ENCODE peak calls at places on chromosomes 6 and 20, in seven cellular contexts. M is HepG2, T is SK-N-SH, L is H1, K is GM12891, U is GM12878, R is K562. H is an unnamed sample.

GRCh38 chr20:25310921-25311728 is 63.2 kb downstream of the PYGB start:
- DNase-seq in M (peak), T (no peak), L (no peak), K (no peak), U (no peak), R (no peak), H (no peak)

GRCh38 chr6:30507849-30508843 is 18.8 kb downstream of the HLA-E start:
- DNase-seq in M (no peak), T (no peak), L (no peak), K (no peak), U (no peak), R (no peak), H (no peak)

GRCh38 chr6:41659935-41660334 is 21.7 kb downstream of the MDFI start:
- DNase-seq in M (no peak), T (no peak), L (no peak), K (no peak), U (no peak), R (no peak), H (no peak)

GRCh38 chr6:11616200-11616611 is 78.7 kb downstream of the TMEM170B start:
- DNase-seq in M (no peak), T (no peak), L (no peak), K (no peak), U (no peak), R (no peak), H (no peak)

GRCh38 chr20:41245086-41245707 is 72.3 kb downstream of the ZHX3 start:
- DNase-seq in M (peak), T (no peak), L (peak), K (no peak), U (no peak), R (no peak), H (no peak)

GRCh38 chr20:53942973-53943372 is 127.4 kb downstream of the BCAS1 start:
- DNase-seq in M (peak), T (no peak), L (peak), K (no peak), U (no peak), R (no peak), H (no peak)

GRCh38 chr6:16473908-16474791 is 235.8 kb downstream of the GMPR start:
- DNase-seq in M (no peak), T (no peak), L (no peak), K (no peak), U (peak), R (no peak), H (no peak)

GRCh38 chr6:100730581-100730980 is 150.5 kb downstream of the ASCC3 start:
- DNase-seq in M (no peak), T (no peak), L (no peak), K (no peak), U (no peak), R (no peak), H (no peak)

GRCh38 chr6:158853072-158853871 is 34.1 kb upstream of the EZR start:
- DNase-seq in M (peak), T (no peak), L (peak), K (peak), U (peak), R (peak), H (peak)

GRCh38 chr20:50815162-50815989 is 20.5 kb downstream of the BCAS4 start:
- DNase-seq in M (no peak), T (no peak), L (no peak), K (no peak), U (peak), R (no peak), H (no peak)

GRCh38 chr6:7153807-7154206 is 46.0 kb downstream of the RREB1 start:
- DNase-seq in M (no peak), T (no peak), L (peak), K (no peak), U (no peak), R (peak), H (no peak)

GRCh38 chr20:26209171-26209941 is 512.7 kb upstream of the ZNF337 start:
- DNase-seq in M (no peak), T (peak), L (peak), K (no peak), U (no peak), R (no peak), H (peak)

GRCh38 chr6:169990095-169991030 is 238.9 kb downstream of the ERMARD start:
- DNase-seq in M (no peak), T (no peak), L (no peak), K (peak), U (no peak), R (no peak), H (no peak)

GRCh38 chr6:4585682-4586468 is 190.3 kb upstream of the CDYL start:
- DNase-seq in M (no peak), T (no peak), L (no peak), K (no peak), U (no peak), R (no peak), H (no peak)

GRCh38 chr6:140566706-140567330 is 1192.4 kb upstream of the CITED2 start:
- DNase-seq in M (no peak), T (no peak), L (no peak), K (no peak), U (no peak), R (no peak), H (no peak)

GRCh38 chr20:61649879-61650200 is 397.8 kb downstream of the CDH4 start:
- DNase-seq in M (no peak), T (no peak), L (no peak), K (no peak), U (no peak), R (no peak), H (no peak)

GRCh38 chr20:47925603-47926002 is 140.3 kb upstream of the SULF2 start:
- DNase-seq in M (no peak), T (no peak), L (no peak), K (no peak), U (no peak), R (no peak), H (no peak)

GRCh38 chr20:62364911-62365736 is 2.0 kb downstream of the LAMA5 start:
- DNase-seq in M (no peak), T (no peak), L (peak), K (no peak), U (no peak), R (no peak), H (no peak)

GRCh38 chr20:29300579-29301551 is 1956.6 kb upstream of the DEFB115 start:
- DNase-seq in M (no peak), T (no peak), L (no peak), K (no peak), U (no peak), R (no peak), H (no peak)

GRCh38 chr6:40962241-40962640 is 76.8 kb downstream of the UNC5CL start:
- DNase-seq in M (peak), T (no peak), L (no peak), K (peak), U (peak), R (no peak), H (peak)

GRCh38 chr20:58073945-58074920 is 154.2 kb downstream of the ANKRD60 start:
- DNase-seq in M (no peak), T (no peak), L (peak), K (no peak), U (no peak), R (no peak), H (no peak)

GRCh38 chr6:110816677-110817076 is 1.4 kb upstream of the CDK19 start:
- DNase-seq in M (no peak), T (no peak), L (no peak), K (no peak), U (no peak), R (no peak), H (no peak)

GRCh38 chr20:38873050-38873581 is 53.1 kb upstream of the FAM83D start:
- DNase-seq in M (no peak), T (no peak), L (no peak), K (peak), U (peak), R (no peak), H (peak)

GRCh38 chr20:44748005-44748370 is 2.3 kb downstream of the KCNK15 start:
- DNase-seq in M (peak), T (peak), L (no peak), K (no peak), U (no peak), R (no peak), H (no peak)

GRCh38 chr6:89347825-89348224 is 4.7 kb downstream of the UBE2J1 start:
- DNase-seq in M (no peak), T (no peak), L (no peak), K (no peak), U (no peak), R (no peak), H (no peak)

GRCh38 chr6:144216668-144217218 is 66.4 kb downstream of the STX11 start:
- DNase-seq in M (no peak), T (peak), L (no peak), K (peak), U (no peak), R (peak), H (peak)

GRCh38 chr6:68559052-68559451 is 76.0 kb upstream of the ADGRB3 start:
- DNase-seq in M (no peak), T (peak), L (no peak), K (no peak), U (no peak), R (no peak), H (no peak)

DNA sequence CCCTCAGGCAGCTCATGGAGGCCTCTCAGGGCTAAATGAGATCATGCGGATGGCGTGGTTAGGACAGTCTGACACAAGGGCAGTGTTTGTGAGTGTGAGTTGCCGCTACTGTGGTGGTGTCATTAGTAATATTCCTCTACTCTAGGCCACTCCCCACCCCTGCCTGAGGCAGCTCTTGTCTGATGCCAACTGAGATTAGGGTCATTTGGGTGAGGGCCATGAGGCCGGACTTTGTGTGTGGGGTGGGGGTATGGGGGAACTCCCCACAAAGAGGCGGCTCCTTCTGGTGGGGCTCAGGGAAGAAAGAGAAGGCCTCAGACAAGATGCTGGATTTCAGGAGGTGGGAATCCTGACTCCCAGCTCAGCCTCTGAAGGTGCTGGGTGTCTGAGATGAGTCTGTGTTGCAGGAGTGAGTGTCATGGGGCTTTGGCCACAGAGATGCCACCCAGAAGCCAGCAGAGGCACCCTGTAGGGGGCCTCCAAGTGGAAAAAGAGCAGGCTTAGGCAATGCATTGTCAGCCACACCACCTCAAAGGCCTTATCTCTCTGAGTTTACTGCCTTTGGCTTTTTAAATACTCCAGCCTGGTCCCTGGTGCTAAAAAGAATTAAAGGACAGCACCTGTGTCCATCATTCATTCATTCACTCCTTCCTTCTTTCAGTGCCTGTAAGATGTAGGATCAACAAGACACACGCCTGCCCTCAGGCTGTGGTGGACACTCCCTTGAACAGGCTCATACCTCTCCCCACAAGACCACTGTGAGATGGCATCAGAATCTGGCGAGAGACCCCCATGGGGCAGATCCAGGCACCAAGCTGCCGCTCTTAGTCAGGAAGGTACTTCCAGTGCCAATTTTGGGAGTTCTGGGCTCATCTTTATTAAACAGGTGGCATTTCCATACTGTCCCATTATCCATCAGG is 175.2 kb downstream of the MRPL14 start:
- DNase-seq in M (peak), T (no peak), L (no peak), K (no peak), U (no peak), R (no peak), H (no peak)
- TF ChIP-seq TAF1 in M (no peak), T (no peak), L (no peak), K (no peak), U (no peak), R (no peak), H (no peak)

GRCh38 chr6:25138024-25138696 is 141.0 kb upstream of the CARMIL1 start:
- DNase-seq in M (no peak), T (peak), L (no peak), K (no peak), U (peak), R (no peak), H (no peak)
- TF ChIP-seq POLR2AphosphoS5 in M (no peak), T (peak), L (no peak), K (peak), U (peak), R (no peak), H (peak)

GRCh38 chr6:166031275-166031674 is 136.4 kb downstream of the TBXT start:
- DNase-seq in M (no peak), T (no peak), L (no peak), K (no peak), U (no peak), R (no peak), H (no peak)

GRCh38 chr6:166027761-166028160 is 139.9 kb downstream of the TBXT start:
- DNase-seq in M (no peak), T (no peak), L (no peak), K (no peak), U (no peak), R (no peak), H (no peak)

GRCh38 chr6:166026586-166027126 is 141.0 kb downstream of the TBXT start:
- DNase-seq in M (no peak), T (no peak), L (no peak), K (no peak), U (no peak), R (no peak), H (no peak)

GRCh38 chr6:166032366-166033171 is 135.1 kb downstream of the TBXT start:
- DNase-seq in M (no peak), T (peak), L (peak), K (no peak), U (no peak), R (no peak), H (no peak)

GRCh38 chr6:166029506-166029905 is 138.1 kb downstream of the TBXT start:
- DNase-seq in M (no peak), T (no peak), L (no peak), K (no peak), U (peak), R (no peak), H (no peak)
- TF ChIP-seq TAF1 in M (no peak), T (no peak), L (no peak), K (no peak), U (no peak), R (no peak), H (no peak)

GRCh38 chr20:31560900-31561598 is 44.0 kb upstream of the ID1 start:
- DNase-seq in M (no peak), T (no peak), L (no peak), K (no peak), U (no peak), R (no peak), H (no peak)
- TF ChIP-seq POLR2AphosphoS5 in M (no peak), T (no peak), L (no peak), K (no peak), U (no peak), R (no peak), H (no peak)

GRCh38 chr20:17062712-17063111 is 164.1 kb upstream of the PCSK2 start:
- DNase-seq in M (no peak), T (no peak), L (no peak), K (no peak), U (no peak), R (no peak), H (no peak)

GRCh38 chr20:17061721-17062120 is 165.1 kb upstream of the PCSK2 start:
- DNase-seq in M (no peak), T (no peak), L (no peak), K (no peak), U (no peak), R (no peak), H (no peak)

DNA sequence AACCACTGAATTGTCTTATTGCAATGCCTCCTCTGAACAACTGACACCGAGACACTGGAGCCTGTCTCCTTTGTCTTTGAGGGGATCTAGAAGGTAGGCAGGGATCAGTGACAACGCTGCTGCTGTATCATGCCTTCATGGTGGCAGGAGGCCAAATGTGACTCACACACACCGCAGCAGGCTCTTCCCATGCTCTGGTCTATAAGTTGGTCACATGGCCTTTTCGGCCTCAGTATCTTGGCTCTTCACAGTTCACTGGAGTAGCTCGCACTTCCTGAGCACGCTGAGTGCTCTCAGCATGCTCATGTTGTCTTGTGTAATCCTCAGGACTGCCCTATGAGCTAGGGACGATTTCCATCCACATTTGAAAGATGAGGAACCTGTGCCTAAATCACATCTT is 167.4 kb upstream of the PCSK2 start:
- DNase-seq in M (no peak), T (no peak), L (no peak), K (no peak), U (no peak), R (no peak), H (no peak)
- TF ChIP-seq TAF1 in M (no peak), T (no peak), L (no peak), K (no peak), U (no peak), R (no peak), H (no peak)

GRCh38 chr6:56759521-56759920 is 116.8 kb upstream of the DST start:
- DNase-seq in M (no peak), T (no peak), L (no peak), K (no peak), U (no peak), R (no peak), H (no peak)
- TF ChIP-seq POLR2AphosphoS5 in M (no peak), T (no peak), L (no peak), K (no peak), U (no peak), R (no peak), H (no peak)

GRCh38 chr6:17593246-17593645 is 6.9 kb upstream of the FAM8A1 start:
- DNase-seq in M (no peak), T (no peak), L (no peak), K (no peak), U (no peak), R (no peak), H (no peak)
- TF ChIP-seq TAF1 in M (no peak), T (no peak), L (no peak), K (no peak), U (no peak), R (no peak), H (no peak)